ENCODE peak calls at places on chromosome 9, in four cellular contexts. A is WERI-Rb-1, X is AG09319, M is choroid plexus epithelial cell. Q is an unnamed sample.

GRCh38 chr9:109771084-109771483 is 8.9 kb upstream of the PALM2AKAP2 start:
- DNase-seq in X (peak; percentile 61), M (peak; percentile 59), A (no peak), Q (no peak)

GRCh38 chr9:129962889-129963703 is 79.9 kb downstream of the FNBP1 start:
- DNase-seq in X (no peak), A (no peak), M (peak; percentile 75), Q (no peak)

GRCh38 chr9:87271696-87272477 is 225.8 kb upstream of the DAPK1 start:
- DNase-seq in M (peak; percentile 59), X (no peak), A (no peak), Q (no peak)

GRCh38 chr9:28073278-28073677 is 500.0 kb upstream of the C9orf72 start:
- DNase-seq in M (peak; percentile 82), X (no peak), A (peak; percentile 48), Q (peak; percentile 29)

GRCh38 chr9:5976668-5977397 is 38.6 kb downstream of the RANBP6 start:
- DNase-seq in A (no peak), M (peak; percentile 51), X (no peak), Q (no peak)

GRCh38 chr9:21873540-21874221 is 71.2 kb downstream of the MTAP start:
- DNase-seq in X (no peak), A (no peak), M (peak; percentile 72), Q (no peak)

GRCh38 chr9:107587175-107587963 is 97.8 kb upstream of the KLF4 start:
- DNase-seq in X (no peak), M (no peak), A (no peak), Q (no peak)

GRCh38 chr9:100011062-100011681 is 87.6 kb downstream of the ERP44 start:
- DNase-seq in A (peak; percentile 47), X (peak; percentile 8), M (peak; percentile 85), Q (no peak)

GRCh38 chr9:73349476-73349875 is 197.8 kb downstream of the ANXA1 start:
- DNase-seq in M (no peak), A (no peak), X (no peak), Q (no peak)

GRCh38 chr9:92242115-92242778 is 51.2 kb downstream of the IARS1 start:
- DNase-seq in A (no peak), X (peak; percentile 30), M (peak; percentile 99), Q (no peak)

GRCh38 chr9:114006931-114007691 is 71.0 kb downstream of the AMBP start:
- DNase-seq in A (peak; percentile 3), M (no peak), X (no peak), Q (no peak)

GRCh38 chr9:2377135-2377534 is 244.5 kb upstream of the VLDLR start:
- DNase-seq in A (no peak), M (no peak), X (no peak), Q (no peak)

GRCh38 chr9:110099236-110099741 is 108.7 kb downstream of the C9orf152 start:
- DNase-seq in X (no peak), A (peak; percentile 90), M (peak; percentile 80), Q (peak; percentile 66)

GRCh38 chr9:98078895-98079294 is 22.4 kb downstream of the NANS start:
- DNase-seq in M (no peak), X (no peak), A (no peak), Q (no peak)

GRCh38 chr9:16023466-16023865 is 470.6 kb downstream of the CCDC171 start:
- DNase-seq in X (no peak), M (peak; percentile 62), A (no peak), Q (no peak)

GRCh38 chr9:82456621-82457020 is 468.0 kb downstream of the SPATA31D1 start:
- DNase-seq in X (no peak), M (peak; percentile 47), A (no peak), Q (no peak)

GRCh38 chr9:4829956-4830355 is 37.2 kb downstream of the RCL1 start:
- DNase-seq in A (no peak), X (no peak), M (peak; percentile 51), Q (no peak)

GRCh38 chr9:89318123-89319014 is at the start of gene SECISBP2:
- DNase-seq in M (peak; percentile 97), X (peak; percentile 97), A (peak; percentile 95), Q (peak; percentile 95)

GRCh38 chr9:89315482-89315881 is 2.8 kb upstream of the SECISBP2 start:
- DNase-seq in M (no peak), X (no peak), A (no peak), Q (no peak)

GRCh38 chr9:89323257-89323841 is 5.0 kb downstream of the SECISBP2 start:
- DNase-seq in X (no peak), M (no peak), A (no peak), Q (no peak)

GRCh38 chr9:89317282-89317681 is 1.0 kb upstream of the SECISBP2 start:
- DNase-seq in M (no peak), A (no peak), X (no peak), Q (no peak)

DNA sequence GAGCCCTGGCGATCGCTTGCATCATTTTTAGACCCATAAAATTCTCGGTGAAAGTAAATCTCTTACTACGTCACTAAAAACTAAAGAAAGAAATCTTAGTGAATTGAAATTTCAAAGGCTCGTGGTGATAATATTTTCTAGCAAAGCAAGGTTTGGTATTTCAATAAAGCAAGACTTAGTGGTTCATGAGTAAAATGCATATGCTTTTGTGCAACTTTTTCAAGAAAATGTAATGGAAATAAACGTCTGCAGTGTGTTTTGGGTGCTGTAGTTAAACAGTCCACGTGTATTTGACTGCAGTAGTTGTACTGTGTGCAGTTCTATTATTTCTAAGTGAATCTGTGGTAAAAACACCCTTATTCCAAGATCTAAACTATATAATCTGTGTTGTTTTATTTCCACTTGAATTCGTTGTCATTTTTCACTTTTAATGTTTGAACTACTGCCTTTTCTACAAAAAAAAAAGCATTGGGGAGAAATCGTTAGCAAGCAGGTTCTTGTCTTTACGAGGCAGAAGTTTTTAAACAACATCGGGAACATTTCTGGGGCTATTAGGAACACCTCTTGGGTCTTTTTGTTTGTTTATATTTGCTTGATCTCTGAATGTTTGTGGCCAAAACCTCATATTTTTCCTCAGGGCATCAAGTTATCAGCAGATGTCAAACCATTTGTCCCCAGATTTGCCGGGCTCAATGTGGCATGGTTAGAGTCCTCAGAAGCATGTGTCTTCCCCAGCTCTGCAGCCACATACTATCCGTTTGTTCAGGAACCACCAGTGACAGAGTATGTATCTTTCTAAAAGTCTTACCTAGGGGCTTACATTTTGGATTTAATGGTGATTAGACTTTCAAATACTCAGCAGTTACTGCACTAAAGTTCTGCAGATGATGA is 960 bp downstream of the SECISBP2 start:
- DNase-seq in A (no peak), X (no peak), M (no peak), Q (no peak)
- TF ChIP-seq CTCF in A (no peak), X (no peak), M (no peak), Q (no peak)

GRCh38 chr9:124870723-124871122 is 8.8 kb downstream of the ARPC5L start:
- DNase-seq in X (no peak), M (no peak), A (no peak), Q (no peak)
- TF ChIP-seq CTCF in X (no peak), M (no peak), A (no peak), Q (no peak)

GRCh38 chr9:12775373-12775962 is 648 bp downstream of the LURAP1L start:
- DNase-seq in M (no peak), A (peak; percentile 25), X (no peak), Q (peak; percentile 75)
- TF ChIP-seq CTCF in M (no peak), A (no peak), X (no peak), Q (no peak)

GRCh38 chr9:96449844-96450612 is at the start of gene HABP4:
- DNase-seq in X (peak; percentile 84), A (peak; percentile 98), M (peak; percentile 95), Q (peak; percentile 98)
- TF ChIP-seq CTCF in X (no peak), A (no peak), M (no peak), Q (no peak)

GRCh38 chr9:115025721-115026120 is 92.2 kb downstream of the TNC start:
- DNase-seq in M (no peak), A (no peak), X (no peak), Q (no peak)
- TF ChIP-seq CTCF in M (no peak), A (no peak), X (no peak), Q (no peak)

Q was measured in glutamatergic neuron.